ENCODE peak calls at places on chromosomes 6 and 20, in ten cellular contexts. One of them, this sample, is unnamed.

GRCh38 chr6:168605964-168606363 is 165.0 kb downstream of the SMOC2 start:
- DNase-seq in GM20000: no peak
- DNase-seq in AG09309: no peak
- DNase-seq in IMR-90: no peak
- DNase-seq in endothelial cell: no peak
- DNase-seq in adrenal gland: no peak
- DNase-seq in lower leg skin: no peak
- DNase-seq in psoas muscle: no peak
- DNase-seq in A549: no peak
- DNase-seq in fibroblast of mammary gland: no peak
- DNase-seq in this sample: no peak

GRCh38 chr6:143158113-143158581 is 97.5 kb downstream of the AIG1 start:
- DNase-seq in adrenal gland: no peak
- DNase-seq in GM20000: no peak
- DNase-seq in A549: no peak
- DNase-seq in fibroblast of mammary gland: peak
- DNase-seq in AG09309: no peak
- DNase-seq in lower leg skin: no peak
- DNase-seq in psoas muscle: no peak
- DNase-seq in IMR-90: peak
- DNase-seq in endothelial cell: no peak
- DNase-seq in this sample: peak

GRCh38 chr6:125003070-125003469 is 40.8 kb downstream of the RNF217 start:
- DNase-seq in psoas muscle: no peak
- DNase-seq in AG09309: no peak
- DNase-seq in endothelial cell: no peak
- DNase-seq in fibroblast of mammary gland: no peak
- DNase-seq in lower leg skin: no peak
- DNase-seq in A549: no peak
- DNase-seq in adrenal gland: no peak
- DNase-seq in GM20000: no peak
- DNase-seq in IMR-90: no peak
- DNase-seq in this sample: no peak

GRCh38 chr20:17562804-17563305 is 7.0 kb upstream of the DSTN start:
- DNase-seq in AG09309: peak
- DNase-seq in fibroblast of mammary gland: peak
- DNase-seq in psoas muscle: no peak
- DNase-seq in adrenal gland: no peak
- DNase-seq in lower leg skin: no peak
- DNase-seq in A549: no peak
- DNase-seq in endothelial cell: no peak
- DNase-seq in GM20000: no peak
- DNase-seq in IMR-90: peak
- DNase-seq in this sample: no peak

GRCh38 chr6:131456565-131456964 is 116.5 kb upstream of the ARG1 start:
- DNase-seq in fibroblast of mammary gland: no peak
- DNase-seq in lower leg skin: no peak
- DNase-seq in adrenal gland: no peak
- DNase-seq in psoas muscle: no peak
- DNase-seq in endothelial cell: no peak
- DNase-seq in IMR-90: no peak
- DNase-seq in A549: no peak
- DNase-seq in AG09309: no peak
- DNase-seq in GM20000: no peak
- DNase-seq in this sample: no peak

GRCh38 chr6:130810307-130811030 is 16.7 kb upstream of the SMLR1 start:
- DNase-seq in lower leg skin: no peak
- DNase-seq in GM20000: no peak
- DNase-seq in psoas muscle: no peak
- DNase-seq in fibroblast of mammary gland: no peak
- DNase-seq in AG09309: no peak
- DNase-seq in IMR-90: peak
- DNase-seq in adrenal gland: no peak
- DNase-seq in endothelial cell: no peak
- DNase-seq in A549: no peak
- DNase-seq in this sample: no peak

GRCh38 chr6:12075067-12075563 is 63.0 kb downstream of the HIVEP1 start:
- DNase-seq in GM20000: no peak
- DNase-seq in psoas muscle: no peak
- DNase-seq in AG09309: no peak
- DNase-seq in endothelial cell: no peak
- DNase-seq in IMR-90: no peak
- DNase-seq in lower leg skin: no peak
- DNase-seq in A549: no peak
- DNase-seq in fibroblast of mammary gland: peak
- DNase-seq in adrenal gland: no peak
- DNase-seq in this sample: peak

GRCh38 chr6:127192911-127193503 is 73.7 kb upstream of the RNF146 start:
- DNase-seq in AG09309: peak
- DNase-seq in psoas muscle: no peak
- DNase-seq in lower leg skin: no peak
- DNase-seq in endothelial cell: no peak
- DNase-seq in A549: no peak
- DNase-seq in fibroblast of mammary gland: peak
- DNase-seq in GM20000: no peak
- DNase-seq in adrenal gland: no peak
- DNase-seq in IMR-90: peak
- DNase-seq in this sample: no peak

GRCh38 chr6:97215157-97215769 is 67.8 kb downstream of the MMS22L start:
- DNase-seq in lower leg skin: no peak
- DNase-seq in psoas muscle: no peak
- DNase-seq in AG09309: peak
- DNase-seq in adrenal gland: peak
- DNase-seq in GM20000: peak
- DNase-seq in endothelial cell: peak
- DNase-seq in A549: peak
- DNase-seq in fibroblast of mammary gland: peak
- DNase-seq in IMR-90: peak
- DNase-seq in this sample: no peak

GRCh38 chr6:99276747-99277146 is 72.7 kb downstream of the FAXC start:
- DNase-seq in adrenal gland: no peak
- DNase-seq in lower leg skin: no peak
- DNase-seq in fibroblast of mammary gland: no peak
- DNase-seq in psoas muscle: no peak
- DNase-seq in endothelial cell: no peak
- DNase-seq in IMR-90: peak
- DNase-seq in AG09309: no peak
- DNase-seq in A549: no peak
- DNase-seq in GM20000: no peak
- DNase-seq in this sample: no peak

GRCh38 chr20:61693055-61693600 is 372.6 kb downstream of the TAF4 start:
- DNase-seq in lower leg skin: no peak
- DNase-seq in AG09309: no peak
- DNase-seq in IMR-90: no peak
- DNase-seq in fibroblast of mammary gland: no peak
- DNase-seq in adrenal gland: no peak
- DNase-seq in GM20000: no peak
- DNase-seq in psoas muscle: no peak
- DNase-seq in A549: no peak
- DNase-seq in endothelial cell: no peak
- DNase-seq in this sample: no peak

GRCh38 chr6:144411506-144412165 is 126.5 kb downstream of the UTRN start:
- DNase-seq in adrenal gland: no peak
- DNase-seq in GM20000: no peak
- DNase-seq in endothelial cell: no peak
- DNase-seq in psoas muscle: no peak
- DNase-seq in AG09309: no peak
- DNase-seq in A549: no peak
- DNase-seq in fibroblast of mammary gland: peak
- DNase-seq in IMR-90: peak
- DNase-seq in lower leg skin: no peak
- DNase-seq in this sample: peak

GRCh38 chr6:22411408-22412105 is 114.7 kb upstream of the PRL start:
- DNase-seq in IMR-90: peak
- DNase-seq in endothelial cell: no peak
- DNase-seq in psoas muscle: no peak
- DNase-seq in adrenal gland: no peak
- DNase-seq in fibroblast of mammary gland: peak
- DNase-seq in AG09309: peak
- DNase-seq in GM20000: no peak
- DNase-seq in A549: no peak
- DNase-seq in lower leg skin: no peak
- DNase-seq in this sample: no peak

GRCh38 chr20:11159728-11160127 is 485.9 kb upstream of the JAG1 start:
- DNase-seq in AG09309: no peak
- DNase-seq in adrenal gland: no peak
- DNase-seq in lower leg skin: peak
- DNase-seq in psoas muscle: no peak
- DNase-seq in IMR-90: peak
- DNase-seq in fibroblast of mammary gland: peak
- DNase-seq in endothelial cell: no peak
- DNase-seq in GM20000: no peak
- DNase-seq in A549: no peak
- DNase-seq in this sample: no peak

GRCh38 chr20:22910287-22910852 is 124.7 kb upstream of the SSTR4 start:
- DNase-seq in endothelial cell: no peak
- DNase-seq in psoas muscle: no peak
- DNase-seq in GM20000: no peak
- DNase-seq in AG09309: no peak
- DNase-seq in fibroblast of mammary gland: no peak
- DNase-seq in A549: no peak
- DNase-seq in adrenal gland: no peak
- DNase-seq in IMR-90: no peak
- DNase-seq in lower leg skin: no peak
- DNase-seq in this sample: no peak

GRCh38 chr20:36215778-36216177 is 20.5 kb upstream of the AAR2 start:
- DNase-seq in AG09309: no peak
- DNase-seq in adrenal gland: no peak
- DNase-seq in IMR-90: no peak
- DNase-seq in endothelial cell: no peak
- DNase-seq in A549: no peak
- DNase-seq in GM20000: no peak
- DNase-seq in fibroblast of mammary gland: no peak
- DNase-seq in lower leg skin: no peak
- DNase-seq in psoas muscle: no peak
- DNase-seq in this sample: no peak

GRCh38 chr20:36213362-36213761 is 22.9 kb upstream of the AAR2 start:
- DNase-seq in IMR-90: no peak
- DNase-seq in adrenal gland: no peak
- DNase-seq in lower leg skin: no peak
- DNase-seq in psoas muscle: no peak
- DNase-seq in AG09309: no peak
- DNase-seq in endothelial cell: no peak
- DNase-seq in GM20000: no peak
- DNase-seq in fibroblast of mammary gland: no peak
- DNase-seq in A549: no peak
- DNase-seq in this sample: no peak

GRCh38 chr20:36216314-36217025 is 19.8 kb upstream of the AAR2 start:
- DNase-seq in lower leg skin: no peak
- DNase-seq in AG09309: no peak
- DNase-seq in IMR-90: no peak
- DNase-seq in A549: no peak
- DNase-seq in GM20000: no peak
- DNase-seq in endothelial cell: no peak
- DNase-seq in psoas muscle: no peak
- DNase-seq in fibroblast of mammary gland: no peak
- DNase-seq in adrenal gland: no peak
- DNase-seq in this sample: no peak

GRCh38 chr20:36217226-36217625 is 19.1 kb upstream of the AAR2 start:
- DNase-seq in psoas muscle: no peak
- DNase-seq in adrenal gland: no peak
- DNase-seq in fibroblast of mammary gland: no peak
- DNase-seq in endothelial cell: no peak
- DNase-seq in lower leg skin: no peak
- DNase-seq in AG09309: no peak
- DNase-seq in A549: peak
- DNase-seq in IMR-90: no peak
- DNase-seq in GM20000: no peak
- DNase-seq in this sample: no peak

DNA sequence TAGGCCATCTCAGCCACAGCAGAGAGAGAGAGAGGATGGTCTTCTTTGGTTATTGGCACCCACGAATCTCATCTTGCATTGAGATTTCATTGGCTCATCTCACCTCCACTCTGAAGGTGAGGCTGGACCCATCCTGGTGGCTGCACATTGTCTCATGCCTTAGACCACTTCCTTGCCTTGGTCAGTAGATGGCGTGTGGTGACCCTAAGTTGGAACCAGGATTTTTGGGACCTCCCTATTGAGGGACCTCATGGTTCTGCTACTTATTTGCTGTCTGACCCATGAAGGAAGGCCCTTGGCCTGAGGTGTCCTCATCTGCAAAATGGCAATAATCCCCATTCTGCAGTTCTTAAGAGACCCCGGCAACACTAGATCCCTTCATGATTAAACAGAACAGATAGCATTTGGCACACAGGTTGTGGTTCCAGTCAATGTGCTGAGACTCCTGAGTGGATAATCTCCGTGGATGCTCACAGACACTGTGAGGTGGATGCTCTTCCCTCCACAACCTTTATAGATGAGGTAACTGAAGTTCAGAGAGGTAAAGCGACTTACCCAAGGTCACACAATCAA is 21.5 kb upstream of the AAR2 start:
- DNase-seq in AG09309: no peak
- DNase-seq in fibroblast of mammary gland: peak
- DNase-seq in GM20000: peak
- DNase-seq in lower leg skin: no peak
- DNase-seq in A549: peak
- DNase-seq in IMR-90: peak
- DNase-seq in psoas muscle: no peak
- DNase-seq in adrenal gland: no peak
- DNase-seq in endothelial cell: no peak
- DNase-seq in this sample: peak
- TF ChIP-seq CTCF in AG09309: peak
- TF ChIP-seq CTCF in fibroblast of mammary gland: peak
- TF ChIP-seq CTCF in GM20000: peak
- TF ChIP-seq CTCF in lower leg skin: no peak
- TF ChIP-seq CTCF in A549: peak
- TF ChIP-seq CTCF in IMR-90: peak
- TF ChIP-seq CTCF in psoas muscle: peak
- TF ChIP-seq CTCF in adrenal gland: peak
- TF ChIP-seq CTCF in endothelial cell: peak
- TF ChIP-seq CTCF in this sample: peak

GRCh38 chr20:50958733-50959542 is at the start of gene MOCS3:
- DNase-seq in psoas muscle: peak
- DNase-seq in IMR-90: peak
- DNase-seq in GM20000: peak
- DNase-seq in lower leg skin: peak
- DNase-seq in adrenal gland: peak
- DNase-seq in fibroblast of mammary gland: peak
- DNase-seq in AG09309: peak
- DNase-seq in A549: peak
- DNase-seq in endothelial cell: peak
- DNase-seq in this sample: peak
- TF ChIP-seq CTCF in psoas muscle: no peak
- TF ChIP-seq CTCF in IMR-90: peak
- TF ChIP-seq CTCF in GM20000: no peak
- TF ChIP-seq CTCF in lower leg skin: no peak
- TF ChIP-seq CTCF in adrenal gland: no peak
- TF ChIP-seq CTCF in fibroblast of mammary gland: no peak
- TF ChIP-seq CTCF in AG09309: no peak
- TF ChIP-seq CTCF in A549: no peak
- TF ChIP-seq CTCF in endothelial cell: no peak
- TF ChIP-seq CTCF in this sample: no peak

GRCh38 chr6:157045831-157046454 is 268.8 kb downstream of the ARID1B start:
- DNase-seq in AG09309: no peak
- DNase-seq in IMR-90: peak
- DNase-seq in psoas muscle: no peak
- DNase-seq in lower leg skin: no peak
- DNase-seq in endothelial cell: no peak
- DNase-seq in A549: peak
- DNase-seq in GM20000: no peak
- DNase-seq in adrenal gland: no peak
- DNase-seq in fibroblast of mammary gland: peak
- DNase-seq in this sample: no peak
- TF ChIP-seq CTCF in AG09309: peak
- TF ChIP-seq CTCF in IMR-90: peak
- TF ChIP-seq CTCF in psoas muscle: peak
- TF ChIP-seq CTCF in lower leg skin: peak
- TF ChIP-seq CTCF in endothelial cell: peak
- TF ChIP-seq CTCF in A549: peak
- TF ChIP-seq CTCF in GM20000: peak
- TF ChIP-seq CTCF in adrenal gland: peak
- TF ChIP-seq CTCF in fibroblast of mammary gland: peak
- TF ChIP-seq CTCF in this sample: peak

GRCh38 chr6:81682238-81682795 is 70.2 kb downstream of the TENT5A start:
- DNase-seq in endothelial cell: no peak
- DNase-seq in fibroblast of mammary gland: no peak
- DNase-seq in adrenal gland: no peak
- DNase-seq in IMR-90: no peak
- DNase-seq in GM20000: no peak
- DNase-seq in lower leg skin: no peak
- DNase-seq in A549: no peak
- DNase-seq in AG09309: no peak
- DNase-seq in psoas muscle: no peak
- DNase-seq in this sample: no peak
- TF ChIP-seq CTCF in endothelial cell: no peak
- TF ChIP-seq CTCF in fibroblast of mammary gland: no peak
- TF ChIP-seq CTCF in adrenal gland: no peak
- TF ChIP-seq CTCF in IMR-90: no peak
- TF ChIP-seq CTCF in GM20000: no peak
- TF ChIP-seq CTCF in lower leg skin: no peak
- TF ChIP-seq CTCF in A549: no peak
- TF ChIP-seq CTCF in AG09309: no peak
- TF ChIP-seq CTCF in psoas muscle: no peak
- TF ChIP-seq CTCF in this sample: no peak

This sample was measured in activated CD8-positive, alpha-beta T cell treated with anti-CD3 and anti-CD28 coated beads for 36 hours.